ENCODE peak calls at places on chromosomes 2 and 18, in seven cellular contexts. B, Z, O, L, P, U and X are unnamed samples.

GRCh38 chr2:30332791-30333453 is 101.6 kb downstream of the LBH start:
- DNase-seq in B (no peak), Z (no peak), O (no peak), U (no peak), P (no peak), L (no peak), X (no peak)

GRCh38 chr2:163571423-163572102 is 164.2 kb downstream of the FIGN start:
- DNase-seq in U (no peak), P (no peak), O (no peak), B (no peak), Z (no peak), L (no peak), X (no peak)

GRCh38 chr18:48123324-48123723 is 192.9 kb upstream of the SMAD2 start:
- DNase-seq in Z (no peak), P (no peak), B (no peak), O (no peak), L (no peak), U (no peak), X (no peak)

GRCh38 chr2:105582952-105583660 is 161.6 kb upstream of the NCK2 start:
- DNase-seq in O (no peak), U (no peak), Z (peak; percentile 26), P (no peak), B (peak; percentile 69), L (no peak), X (no peak)

GRCh38 chr2:199409705-199410104 is 48.0 kb downstream of the SATB2 start:
- DNase-seq in L (no peak), B (no peak), Z (no peak), U (peak; percentile 11), P (no peak), O (no peak), X (no peak)

GRCh38 chr2:3223080-3223923 is 154.3 kb downstream of the EIPR1 start:
- DNase-seq in L (no peak), B (no peak), Z (no peak), O (no peak), P (no peak), U (peak; percentile 86), X (peak; percentile 48)

GRCh38 chr2:155442088-155442487 is 743.6 kb downstream of the KCNJ3 start:
- DNase-seq in O (no peak), L (no peak), P (no peak), Z (no peak), U (no peak), B (no peak), X (no peak)

GRCh38 chr2:152627010-152627957 is 90.0 kb downstream of the PRPF40A start:
- DNase-seq in L (peak; percentile 74), B (no peak), O (no peak), U (peak; percentile 55), P (no peak), Z (no peak), X (no peak)

GRCh38 chr18:12376034-12376717 is 851 bp downstream of the AFG3L2 start:
- DNase-seq in B (peak; percentile 43), Z (peak; percentile 21), L (peak; percentile 85), P (peak; percentile 56), U (no peak), O (peak; percentile 42), X (no peak)

GRCh38 chr2:55616509-55617159 is 788 bp downstream of the PPP4R3B start:
- DNase-seq in O (no peak), Z (peak; percentile 56), L (peak; percentile 82), P (no peak), B (peak; percentile 37), U (peak; percentile 68), X (peak; percentile 18)

GRCh38 chr2:128734521-128735295 is 416.0 kb upstream of the HS6ST1 start:
- DNase-seq in P (peak; percentile 54), O (no peak), L (no peak), B (no peak), Z (no peak), U (peak; percentile 29), X (no peak)

GRCh38 chr2:222318026-222318711 is 19.4 kb upstream of the PAX3 start:
- DNase-seq in O (no peak), B (peak; percentile 75), P (peak; percentile 74), L (peak; percentile 57), Z (peak; percentile 45), U (peak; percentile 52), X (no peak)

GRCh38 chr2:19349911-19350677 is 8.3 kb downstream of the OSR1 start:
- DNase-seq in Z (peak; percentile 60), O (no peak), L (peak; percentile 74), U (no peak), P (peak; percentile 79), B (peak; percentile 66), X (no peak)

GRCh38 chr18:51438797-51439350 is 241.4 kb upstream of the MEX3C start:
- DNase-seq in L (no peak), P (no peak), B (no peak), Z (no peak), O (no peak), U (no peak), X (no peak)

GRCh38 chr2:130963849-130964793 is 127.4 kb downstream of the ARHGEF4 start:
- DNase-seq in Z (no peak), B (no peak), P (no peak), L (peak; percentile 7), O (no peak), U (no peak), X (peak; percentile 29)

GRCh38 chr2:238584617-238585016 is 157.9 kb downstream of the ASB1 start:
- DNase-seq in U (no peak), L (no peak), O (no peak), B (no peak), P (no peak), Z (no peak), X (no peak)

GRCh38 chr2:64770781-64771334 is 117.1 kb upstream of the SERTAD2 start:
- DNase-seq in U (peak; percentile 97), O (peak; percentile 36), P (peak; percentile 57), Z (no peak), B (peak; percentile 38), L (peak; percentile 50), X (no peak)

GRCh38 chr18:42426496-42427015 is 471.5 kb downstream of the PIK3C3 start:
- DNase-seq in U (no peak), Z (no peak), L (no peak), P (no peak), O (no peak), B (no peak), X (no peak)

GRCh38 chr2:222919841-222920609 is 59.2 kb downstream of the ACSL3 start:
- DNase-seq in Z (no peak), P (no peak), L (peak; percentile 39), U (peak; percentile 96), B (no peak), O (no peak), X (no peak)

GRCh38 chr18:3218817-3219216 is 951 bp downstream of the MYOM1 start:
- DNase-seq in Z (no peak), P (no peak), L (no peak), O (no peak), B (no peak), U (no peak), X (no peak)

GRCh38 chr18:3219621-3220335 is at the start of gene MYOM1:
- DNase-seq in B (no peak), Z (no peak), O (peak; percentile 53), P (no peak), U (no peak), L (no peak), X (no peak)

GRCh38 chr18:3216987-3217386 is 2.8 kb downstream of the MYOM1 start:
- DNase-seq in B (no peak), U (no peak), Z (no peak), L (no peak), P (no peak), O (no peak), X (no peak)

GRCh38 chr18:3214855-3215637 is 4.7 kb downstream of the MYOM1 start:
- DNase-seq in Z (no peak), U (no peak), L (no peak), B (no peak), O (no peak), P (no peak), X (no peak)

DNA sequence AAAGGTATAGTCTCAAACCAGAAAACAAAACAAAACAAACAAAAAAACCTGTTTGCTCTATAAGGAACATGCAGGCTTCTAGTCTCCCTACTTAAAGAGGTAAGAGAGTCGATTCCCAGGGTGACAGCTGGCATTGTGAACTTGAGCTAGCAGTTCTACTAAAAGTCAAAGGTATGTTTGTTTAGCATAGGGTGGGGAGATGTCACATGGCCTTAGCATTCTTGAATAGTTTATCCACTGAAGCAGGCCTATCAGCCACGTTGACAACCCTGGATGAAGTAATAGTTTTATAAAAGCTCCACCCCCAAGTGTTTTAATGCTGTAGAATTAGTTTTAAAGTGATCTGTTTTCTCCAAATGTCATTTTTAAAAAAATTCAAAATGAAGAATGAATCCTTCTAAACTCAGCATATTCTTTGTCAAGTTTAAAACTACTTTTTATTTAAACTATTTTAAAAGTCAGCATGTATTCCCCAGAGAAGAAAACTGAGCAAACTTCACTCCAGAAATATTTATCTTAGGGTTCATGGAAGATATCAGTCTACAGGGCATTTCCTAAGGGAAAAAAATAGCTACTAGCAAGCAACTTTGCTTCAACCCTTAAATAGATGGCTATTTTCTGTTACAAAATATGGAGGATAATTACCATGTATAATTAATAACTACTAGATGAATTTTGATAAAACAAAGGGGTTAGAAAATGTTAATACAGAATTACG is 1.7 kb downstream of the MYOM1 start:
- DNase-seq in O (no peak), L (no peak), B (peak; percentile 61), Z (peak; percentile 56), U (no peak), P (no peak), X (no peak)
- TF ChIP-seq POLR2A in O (peak; percentile 54), L (no peak), B (peak; percentile 58), Z (peak; percentile 53), U (no peak), P (peak; percentile 59), X (no peak)

GRCh38 chr2:188820576-188820975 is 153.6 kb upstream of the COL3A1 start:
- DNase-seq in P (no peak), O (no peak), L (no peak), Z (no peak), U (no peak), B (no peak), X (no peak)
- TF ChIP-seq POLR2A in P (no peak), O (no peak), L (no peak), Z (no peak), U (no peak), B (no peak), X (no peak)

GRCh38 chr2:66433695-66433944 is 1.3 kb upstream of the MEIS1 start:
- DNase-seq in O (no peak), U (no peak), B (no peak), Z (no peak), L (no peak), P (no peak), X (no peak)

GRCh38 chr2:66435549-66435875 is 587 bp downstream of the MEIS1 start:
- DNase-seq in B (no peak), Z (no peak), U (no peak), O (no peak), P (no peak), L (peak; percentile 30), X (no peak)

GRCh38 chr2:66433945-66434678 is 813 bp upstream of the MEIS1 start:
- DNase-seq in P (peak; percentile 75), O (peak; percentile 54), B (peak; percentile 53), Z (peak; percentile 73), L (peak; percentile 58), U (peak; percentile 76), X (no peak)

GRCh38 chr2:66435963-66436362 is 1.0 kb downstream of the MEIS1 start:
- DNase-seq in U (no peak), P (no peak), B (no peak), Z (no peak), O (no peak), L (no peak), X (no peak)

GRCh38 chr2:66434679-66435548 is at the start of gene MEIS1:
- DNase-seq in B (peak; percentile 80), U (peak; percentile 100), P (peak; percentile 94), L (peak; percentile 76), Z (peak; percentile 96), O (peak; percentile 88), X (no peak)
- TF ChIP-seq POLR2A in B (peak; percentile 86), U (peak; percentile 99), P (peak; percentile 95), L (no peak), Z (peak; percentile 100), O (peak; percentile 85), X (no peak)

GRCh38 chr2:100416939-100417744 is at the start of gene CHST10:
- DNase-seq in P (no peak), L (peak; percentile 81), U (peak; percentile 28), Z (peak; percentile 45), O (peak; percentile 67), B (peak; percentile 33), X (peak; percentile 85)
- TF ChIP-seq POLR2A in P (no peak), L (peak; percentile 50), U (no peak), Z (peak; percentile 6), O (peak; percentile 45), B (no peak), X (peak; percentile 57)